ENCODE peak calls at places on chromosomes 4 and X, in five cellular contexts. One of them, this sample, is unnamed.

GRCh38 chr4:119570401-119570800 is 58.2 kb downstream of the PDE5A start:
- DNase-seq in stomach: no peak
- DNase-seq in brain microvascular endothelial cell: peak; percentile 42
- DNase-seq in fibroblast of mammary gland: peak; percentile 15
- DNase-seq in HepG2: no peak
- DNase-seq in this sample: no peak

GRCh38 chr4:53010320-53010719 is 148.2 kb downstream of the RASL11B start:
- DNase-seq in stomach: no peak
- DNase-seq in brain microvascular endothelial cell: peak; percentile 18
- DNase-seq in fibroblast of mammary gland: peak; percentile 75
- DNase-seq in HepG2: no peak
- DNase-seq in this sample: no peak

GRCh38 chr4:89294583-89295244 is 12.9 kb downstream of the GPRIN3 start:
- DNase-seq in stomach: no peak
- DNase-seq in brain microvascular endothelial cell: no peak
- DNase-seq in fibroblast of mammary gland: no peak
- DNase-seq in HepG2: no peak
- DNase-seq in this sample: no peak

GRCh38 chrX:144896323-144896722 is 351.0 kb upstream of the SPANXN1 start:
- DNase-seq in stomach: no peak
- DNase-seq in brain microvascular endothelial cell: no peak
- DNase-seq in fibroblast of mammary gland: peak; percentile 4
- DNase-seq in HepG2: no peak
- DNase-seq in this sample: no peak

GRCh38 chr4:170011921-170012628 is 14.1 kb downstream of the MFAP3L start:
- DNase-seq in stomach: no peak
- DNase-seq in brain microvascular endothelial cell: no peak
- DNase-seq in fibroblast of mammary gland: no peak
- DNase-seq in HepG2: no peak
- DNase-seq in this sample: no peak

GRCh38 chr4:96099031-96099430 is 259.1 kb downstream of the PDHA2 start:
- DNase-seq in stomach: no peak
- DNase-seq in brain microvascular endothelial cell: no peak
- DNase-seq in fibroblast of mammary gland: no peak
- DNase-seq in HepG2: no peak
- DNase-seq in this sample: no peak

GRCh38 chr4:3523628-3524221 is 8.5 kb downstream of the LRPAP1 start:
- DNase-seq in stomach: no peak
- DNase-seq in brain microvascular endothelial cell: no peak
- DNase-seq in fibroblast of mammary gland: no peak
- DNase-seq in HepG2: no peak
- DNase-seq in this sample: no peak

GRCh38 chr4:171186700-171187099 is 626.5 kb upstream of the GALNTL6 start:
- DNase-seq in stomach: no peak
- DNase-seq in brain microvascular endothelial cell: no peak
- DNase-seq in fibroblast of mammary gland: no peak
- DNase-seq in HepG2: no peak
- DNase-seq in this sample: no peak

GRCh38 chr4:10075158-10075863 is 41.3 kb downstream of the WDR1 start:
- DNase-seq in stomach: peak; percentile 24
- DNase-seq in brain microvascular endothelial cell: no peak
- DNase-seq in fibroblast of mammary gland: no peak
- DNase-seq in HepG2: no peak
- DNase-seq in this sample: no peak

GRCh38 chr4:1015179-1015578 is 3.8 kb downstream of the FGFRL1 start:
- DNase-seq in stomach: no peak
- DNase-seq in brain microvascular endothelial cell: no peak
- DNase-seq in fibroblast of mammary gland: no peak
- DNase-seq in HepG2: no peak
- DNase-seq in this sample: no peak

GRCh38 chrX:110614596-110614995 is 181.0 kb downstream of the CHRDL1 start:
- DNase-seq in stomach: no peak
- DNase-seq in brain microvascular endothelial cell: no peak
- DNase-seq in fibroblast of mammary gland: peak; percentile 51
- DNase-seq in HepG2: no peak
- DNase-seq in this sample: no peak

GRCh38 chr4:146095091-146095690 is 80.3 kb upstream of the LSM6 start:
- DNase-seq in stomach: no peak
- DNase-seq in brain microvascular endothelial cell: peak; percentile 59
- DNase-seq in fibroblast of mammary gland: peak; percentile 77
- DNase-seq in HepG2: peak; percentile 32
- DNase-seq in this sample: no peak
- TF ChIP-seq CTCF in stomach: peak; percentile 17
- TF ChIP-seq CTCF in brain microvascular endothelial cell: peak; percentile 75
- TF ChIP-seq CTCF in fibroblast of mammary gland: peak; percentile 88
- TF ChIP-seq CTCF in HepG2: peak; percentile 65
- TF ChIP-seq CTCF in this sample: no peak

DNA sequence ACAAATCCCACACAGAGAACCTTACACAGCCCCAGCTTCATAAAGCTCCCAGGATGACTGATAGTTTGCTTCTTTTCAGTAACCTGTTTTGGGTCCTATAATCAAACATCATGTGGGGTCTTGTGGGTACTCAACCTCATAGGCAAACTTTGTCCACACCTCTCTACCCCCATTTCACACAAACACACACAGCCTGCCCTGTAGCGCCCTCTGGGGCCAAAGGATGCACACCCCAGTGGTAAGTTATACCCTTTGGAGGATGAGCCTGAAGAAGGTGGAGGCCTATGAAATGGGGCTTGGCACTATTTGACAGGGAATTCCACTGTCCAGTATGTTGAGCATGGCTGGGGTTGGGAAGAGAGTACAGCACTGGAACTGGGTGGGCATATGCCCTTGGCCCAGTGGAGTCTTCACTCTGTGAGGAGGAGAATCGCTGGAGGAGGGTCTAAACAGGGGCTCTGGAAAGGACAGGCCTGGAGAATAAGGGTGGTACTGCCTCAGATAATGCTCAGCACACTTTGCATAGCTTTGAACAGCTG is 30.5 kb upstream of the COL25A1 start:
- DNase-seq in stomach: no peak
- DNase-seq in brain microvascular endothelial cell: no peak
- DNase-seq in fibroblast of mammary gland: peak; percentile 3
- DNase-seq in HepG2: no peak
- DNase-seq in this sample: no peak
- TF ChIP-seq CTCF in stomach: no peak
- TF ChIP-seq CTCF in brain microvascular endothelial cell: peak; percentile 61
- TF ChIP-seq CTCF in fibroblast of mammary gland: peak; percentile 44
- TF ChIP-seq CTCF in HepG2: peak; percentile 44
- TF ChIP-seq CTCF in this sample: no peak

GRCh38 chr4:93788712-93789111 is 39.8 kb upstream of the ATOH1 start:
- DNase-seq in stomach: no peak
- DNase-seq in brain microvascular endothelial cell: peak; percentile 26
- DNase-seq in fibroblast of mammary gland: peak; percentile 9
- DNase-seq in HepG2: peak; percentile 7
- DNase-seq in this sample: no peak
- TF ChIP-seq CTCF in stomach: no peak
- TF ChIP-seq CTCF in brain microvascular endothelial cell: peak; percentile 65
- TF ChIP-seq CTCF in fibroblast of mammary gland: peak; percentile 43
- TF ChIP-seq CTCF in HepG2: no peak
- TF ChIP-seq CTCF in this sample: peak; percentile 67

GRCh38 chr4:153781717-153782416 is 7.0 kb downstream of the SFRP2 start:
- DNase-seq in stomach: no peak
- DNase-seq in brain microvascular endothelial cell: no peak
- DNase-seq in fibroblast of mammary gland: peak; percentile 94
- DNase-seq in HepG2: no peak
- DNase-seq in this sample: no peak
- TF ChIP-seq CTCF in stomach: no peak
- TF ChIP-seq CTCF in brain microvascular endothelial cell: no peak
- TF ChIP-seq CTCF in fibroblast of mammary gland: no peak
- TF ChIP-seq CTCF in HepG2: no peak
- TF ChIP-seq CTCF in this sample: no peak

GRCh38 chrX:9586992-9587392 is 122.1 kb downstream of the TBL1X start:
- DNase-seq in stomach: no peak
- DNase-seq in brain microvascular endothelial cell: no peak
- DNase-seq in fibroblast of mammary gland: no peak
- DNase-seq in HepG2: no peak
- DNase-seq in this sample: no peak

GRCh38 chrX:9581771-9582396 is 117.0 kb downstream of the TBL1X start:
- DNase-seq in stomach: no peak
- DNase-seq in brain microvascular endothelial cell: no peak
- DNase-seq in fibroblast of mammary gland: peak; percentile 20
- DNase-seq in HepG2: no peak
- DNase-seq in this sample: no peak

GRCh38 chrX:9591496-9591895 is 126.6 kb downstream of the TBL1X start:
- DNase-seq in stomach: no peak
- DNase-seq in brain microvascular endothelial cell: no peak
- DNase-seq in fibroblast of mammary gland: no peak
- DNase-seq in HepG2: no peak
- DNase-seq in this sample: no peak

DNA sequence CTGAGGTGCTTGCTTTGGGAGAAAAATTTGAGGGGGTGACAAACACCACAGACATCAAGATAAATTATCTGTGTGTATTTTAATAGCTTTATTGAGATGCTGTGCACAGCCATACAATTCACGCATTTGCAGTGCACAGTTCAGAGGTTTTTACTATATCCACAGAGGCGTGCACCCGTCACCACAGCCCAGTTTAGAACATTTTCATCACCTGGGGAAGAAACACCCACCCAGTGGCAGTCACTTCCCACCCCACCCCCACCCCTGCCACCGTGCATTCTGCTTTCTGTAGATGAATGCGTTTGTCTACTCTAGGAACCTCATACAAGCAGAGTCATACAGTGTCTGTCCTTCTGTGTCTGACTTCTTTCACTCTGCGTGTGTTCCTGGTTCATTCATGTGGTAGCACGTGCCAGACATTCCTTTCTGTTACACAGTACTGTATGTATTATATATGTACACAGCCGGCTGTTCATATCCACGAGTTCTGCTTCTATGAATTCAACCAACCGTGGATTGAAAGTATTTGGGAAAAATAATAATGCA is 122.8 kb downstream of the TBL1X start:
- DNase-seq in stomach: no peak
- DNase-seq in brain microvascular endothelial cell: no peak
- DNase-seq in fibroblast of mammary gland: no peak
- DNase-seq in HepG2: no peak
- DNase-seq in this sample: no peak
- TF ChIP-seq CTCF in stomach: no peak
- TF ChIP-seq CTCF in brain microvascular endothelial cell: no peak
- TF ChIP-seq CTCF in fibroblast of mammary gland: no peak
- TF ChIP-seq CTCF in HepG2: no peak
- TF ChIP-seq CTCF in this sample: no peak

DNA sequence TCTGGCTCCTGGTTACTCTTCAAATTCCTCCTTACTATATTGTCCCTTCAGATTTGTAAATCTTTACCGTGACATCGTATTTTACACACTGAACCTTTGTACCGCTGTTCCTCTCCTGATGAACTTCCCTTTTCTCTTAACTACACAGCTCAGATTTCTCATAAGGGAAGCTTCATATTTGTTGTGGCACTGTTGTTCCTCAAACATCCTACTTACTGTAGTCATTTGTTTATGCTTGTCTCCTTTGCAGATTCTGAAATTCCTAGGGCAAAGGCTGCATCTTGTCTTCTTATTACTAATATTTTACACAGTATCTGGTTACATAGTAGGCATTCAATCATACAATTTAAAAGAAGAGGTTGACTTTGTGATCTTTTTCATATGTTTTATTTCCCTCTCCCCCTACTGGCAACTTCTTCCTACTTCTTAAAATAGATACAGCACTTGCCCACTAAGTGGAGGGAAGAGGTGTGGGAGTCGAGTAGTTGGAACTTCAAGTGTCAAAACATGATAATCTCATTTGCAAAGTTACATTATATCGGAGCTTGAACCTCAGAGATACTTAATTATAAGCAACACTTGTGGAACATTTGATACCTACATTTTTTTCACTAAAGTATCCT is 50.0 kb downstream of the TET2 start:
- DNase-seq in stomach: no peak
- DNase-seq in brain microvascular endothelial cell: no peak
- DNase-seq in fibroblast of mammary gland: peak; percentile 25
- DNase-seq in HepG2: no peak
- DNase-seq in this sample: no peak
- TF ChIP-seq CTCF in stomach: no peak
- TF ChIP-seq CTCF in brain microvascular endothelial cell: peak; percentile 56
- TF ChIP-seq CTCF in fibroblast of mammary gland: peak; percentile 33
- TF ChIP-seq CTCF in HepG2: no peak
- TF ChIP-seq CTCF in this sample: no peak

GRCh38 chr4:54226399-54227260 is 2.5 kb upstream of the PDGFRA start:
- DNase-seq in stomach: no peak
- DNase-seq in brain microvascular endothelial cell: peak; percentile 14
- DNase-seq in fibroblast of mammary gland: peak; percentile 90
- DNase-seq in HepG2: no peak
- DNase-seq in this sample: peak; percentile 40

GRCh38 chr4:54229631-54230478 is 762 bp downstream of the PDGFRA start:
- DNase-seq in stomach: no peak
- DNase-seq in brain microvascular endothelial cell: peak; percentile 16
- DNase-seq in fibroblast of mammary gland: peak; percentile 30
- DNase-seq in HepG2: no peak
- DNase-seq in this sample: peak; percentile 45

GRCh38 chr4:54228563-54229501 is at the start of gene PDGFRA:
- DNase-seq in stomach: no peak
- DNase-seq in brain microvascular endothelial cell: peak; percentile 18
- DNase-seq in fibroblast of mammary gland: peak; percentile 98
- DNase-seq in HepG2: no peak
- DNase-seq in this sample: no peak

GRCh38 chr4:54227261-54228063 is 1.6 kb upstream of the PDGFRA start:
- DNase-seq in stomach: no peak
- DNase-seq in brain microvascular endothelial cell: peak; percentile 57
- DNase-seq in fibroblast of mammary gland: peak; percentile 82
- DNase-seq in HepG2: no peak
- DNase-seq in this sample: no peak

GRCh38 chr4:54228064-54228527 is 997 bp upstream of the PDGFRA start:
- DNase-seq in stomach: peak; percentile 59
- DNase-seq in brain microvascular endothelial cell: peak; percentile 67
- DNase-seq in fibroblast of mammary gland: peak; percentile 84
- DNase-seq in HepG2: peak; percentile 5
- DNase-seq in this sample: peak; percentile 76
- TF ChIP-seq CTCF in stomach: peak; percentile 52
- TF ChIP-seq CTCF in brain microvascular endothelial cell: peak; percentile 98
- TF ChIP-seq CTCF in fibroblast of mammary gland: peak; percentile 94
- TF ChIP-seq CTCF in HepG2: peak; percentile 87
- TF ChIP-seq CTCF in this sample: peak; percentile 82

This sample was measured in mesothelial cell of epicardium.